ENCODE peak calls at places on chromosomes 4 and X, in ten cellular contexts. C is left lung, B is H9, T is chondrocyte, S is DND-41, W is cardiac fibroblast, I is activated B cell treated with CpG ODN at 0.5 μM for 24 hours, N is stomach, F is tibial nerve, Z is Peyer's patch. G is an unnamed sample.

GRCh38 chrX:117002981-117003380 is 540.2 kb upstream of the CT83 start:
- DNase-seq in C (no peak), B (no peak), T (no peak), S (no peak), W (no peak), I (no peak), N (no peak), F (no peak), Z (no peak), G (no peak)

GRCh38 chr4:109296545-109296944 is 5.9 kb downstream of the COL25A1 start:
- DNase-seq in C (no peak), B (no peak), T (no peak), S (no peak), W (no peak), I (no peak), N (no peak), F (no peak), Z (no peak), G (no peak)

GRCh38 chrX:19647731-19648588 is 132.7 kb upstream of the MAP3K15 start:
- DNase-seq in C (no peak), B (no peak), T (no peak), S (no peak), W (no peak), I (no peak), N (no peak), F (no peak), Z (no peak), G (no peak)

GRCh38 chr4:48490012-48490679 is at the start of gene ZAR1:
- DNase-seq in C (no peak), B (peak), T (no peak), S (no peak), W (no peak), I (peak), N (no peak), F (no peak), Z (no peak), G (peak)

GRCh38 chrX:107871136-107871535 is 45.5 kb downstream of the MID2 start:
- DNase-seq in C (no peak), B (no peak), T (no peak), S (no peak), W (no peak), I (no peak), N (no peak), F (no peak), Z (no peak), G (no peak)

GRCh38 chrX:123424546-123424945 is 240.5 kb downstream of the GRIA3 start:
- DNase-seq in C (no peak), B (no peak), T (no peak), S (no peak), W (peak), I (no peak), N (no peak), F (no peak), Z (no peak), G (no peak)

GRCh38 chr4:150199056-150199455 is 120.8 kb downstream of the DCLK2 start:
- DNase-seq in C (no peak), B (no peak), T (no peak), S (no peak), W (no peak), I (no peak), N (no peak), F (no peak), Z (no peak), G (no peak)

GRCh38 chr4:159363376-159363775 is 260.5 kb downstream of the RAPGEF2 start:
- DNase-seq in C (no peak), B (no peak), T (no peak), S (no peak), W (no peak), I (no peak), N (no peak), F (no peak), Z (no peak), G (no peak)

GRCh38 chr4:38757945-38758344 is 24.8 kb downstream of the TLR10 start:
- DNase-seq in C (no peak), B (peak), T (no peak), S (no peak), W (no peak), I (no peak), N (peak), F (no peak), Z (peak), G (no peak)

GRCh38 chr4:7772708-7773385 is 166.8 kb downstream of the AFAP1 start:
- DNase-seq in C (no peak), B (peak), T (peak), S (no peak), W (peak), I (no peak), N (peak), F (peak), Z (peak), G (no peak)

GRCh38 chr4:101221294-101221693 is 126.0 kb downstream of the PPP3CA start:
- DNase-seq in C (no peak), B (no peak), T (no peak), S (no peak), W (no peak), I (no peak), N (no peak), F (no peak), Z (no peak), G (no peak)

GRCh38 chr4:2804449-2804972 is 11.6 kb downstream of the SH3BP2 start:
- DNase-seq in C (peak), B (no peak), T (no peak), S (no peak), W (no peak), I (no peak), N (no peak), F (no peak), Z (peak), G (peak)

GRCh38 chr4:142516686-142517145 is 329.4 kb downstream of the INPP4B start:
- DNase-seq in C (no peak), B (no peak), T (no peak), S (no peak), W (peak), I (no peak), N (no peak), F (no peak), Z (no peak), G (no peak)

GRCh38 chr4:145541266-145541770 is 59.7 kb downstream of the SMAD1 start:
- DNase-seq in C (no peak), B (no peak), T (no peak), S (no peak), W (peak), I (no peak), N (no peak), F (no peak), Z (no peak), G (no peak)

GRCh38 chr4:145909331-145909730 is 29.3 kb downstream of the ZNF827 start:
- DNase-seq in C (peak), B (peak), T (no peak), S (no peak), W (peak), I (no peak), N (peak), F (no peak), Z (peak), G (peak)

GRCh38 chr4:108172780-108173598 is 4.3 kb upstream of the LEF1 start:
- DNase-seq in C (no peak), B (peak), T (no peak), S (peak), W (peak), I (peak), N (peak), F (peak), Z (peak), G (peak)

GRCh38 chr4:99180367-99181169 is 36.5 kb upstream of the ADH4 start:
- DNase-seq in C (no peak), B (no peak), T (no peak), S (no peak), W (peak), I (no peak), N (no peak), F (peak), Z (no peak), G (no peak)

GRCh38 chr4:185591679-185592141 is 56.4 kb upstream of the PDLIM3 start:
- DNase-seq in C (no peak), B (no peak), T (no peak), S (no peak), W (peak), I (no peak), N (no peak), F (no peak), Z (no peak), G (no peak)

GRCh38 chr4:151541438-151542071 is 132.6 kb downstream of the FHIP1A start:
- DNase-seq in C (no peak), B (no peak), T (no peak), S (no peak), W (peak), I (no peak), N (no peak), F (no peak), Z (no peak), G (no peak)

GRCh38 chr4:34362654-34363053 is 1881.7 kb downstream of the ARAP2 start:
- DNase-seq in C (no peak), B (no peak), T (no peak), S (no peak), W (no peak), I (no peak), N (no peak), F (no peak), Z (no peak), G (no peak)

GRCh38 chrX:100747090-100747489 is 15.2 kb upstream of the SYTL4 start:
- DNase-seq in C (no peak), B (no peak), T (no peak), S (no peak), W (peak), I (no peak), N (no peak), F (no peak), Z (no peak), G (no peak)

GRCh38 chr4:1959104-1959384 is 49.7 kb downstream of the NELFA start:
- DNase-seq in C (no peak), B (no peak), T (no peak), S (no peak), W (no peak), I (no peak), N (no peak), F (no peak), Z (no peak), G (no peak)

GRCh38 chrX:132461886-132462285 is 27.0 kb downstream of the MBNL3 start:
- DNase-seq in C (no peak), B (no peak), T (no peak), S (no peak), W (no peak), I (no peak), N (no peak), F (no peak), Z (no peak), G (no peak)

GRCh38 chr4:11503166-11503565 is 74.5 kb upstream of the HS3ST1 start:
- DNase-seq in C (no peak), B (no peak), T (no peak), S (no peak), W (no peak), I (no peak), N (peak), F (no peak), Z (peak), G (no peak)

GRCh38 chrX:50903387-50904027 is 7.0 kb upstream of the BMP15 start:
- DNase-seq in C (no peak), B (no peak), T (no peak), S (peak), W (peak), I (no peak), N (no peak), F (no peak), Z (peak), G (no peak)

GRCh38 chrX:133473451-133473850 is 58.2 kb upstream of the GPC4 start:
- DNase-seq in C (no peak), B (no peak), T (no peak), S (no peak), W (no peak), I (no peak), N (no peak), F (no peak), Z (no peak), G (no peak)

GRCh38 chrX:25810202-25810601 is 327.9 kb upstream of the MAGEB18 start:
- DNase-seq in C (no peak), B (no peak), T (no peak), S (no peak), W (peak), I (no peak), N (no peak), F (no peak), Z (no peak), G (no peak)

GRCh38 chr4:20252656-20253271 is 1.1 kb downstream of the SLIT2 start:
- DNase-seq in C (peak), B (peak), T (peak), S (no peak), W (peak), I (no peak), N (no peak), F (peak), Z (peak), G (peak)

GRCh38 chrX:9318213-9318612 is 146.6 kb upstream of the TBL1X start:
- DNase-seq in C (no peak), B (no peak), T (no peak), S (no peak), W (no peak), I (no peak), N (no peak), F (no peak), Z (no peak), G (no peak)

GRCh38 chr4:70008771-70009170 is 13.0 kb downstream of the STATH start:
- DNase-seq in C (no peak), B (no peak), T (no peak), S (no peak), W (no peak), I (no peak), N (no peak), F (no peak), Z (no peak), G (no peak)

GRCh38 chr4:98746530-98746929 is 88.1 kb upstream of the TSPAN5 start:
- DNase-seq in C (no peak), B (no peak), T (no peak), S (peak), W (no peak), I (no peak), N (no peak), F (no peak), Z (no peak), G (no peak)

GRCh38 chrX:15202458-15203177 is 67.3 kb downstream of the ASB9 start:
- DNase-seq in C (no peak), B (no peak), T (no peak), S (no peak), W (no peak), I (no peak), N (no peak), F (no peak), Z (no peak), G (no peak)

GRCh38 chr4:26248647-26249046 is 72.2 kb upstream of the RBPJ start:
- DNase-seq in C (no peak), B (no peak), T (no peak), S (no peak), W (peak), I (no peak), N (no peak), F (peak), Z (no peak), G (no peak)

GRCh38 chrX:103773445-103773844 is 3.2 kb upstream of the PLP1 start:
- DNase-seq in C (no peak), B (peak), T (no peak), S (no peak), W (no peak), I (no peak), N (no peak), F (no peak), Z (no peak), G (no peak)

GRCh38 chrX:119887721-119888425 is 7.8 kb upstream of the AKAP14 start:
- DNase-seq in C (peak), B (peak), T (peak), S (no peak), W (peak), I (peak), N (peak), F (no peak), Z (peak), G (peak)

GRCh38 chrX:71623105-71623450 is 4.8 kb upstream of the CXCR3 start:
- DNase-seq in C (no peak), B (no peak), T (no peak), S (no peak), W (no peak), I (no peak), N (no peak), F (no peak), Z (no peak), G (no peak)

DNA sequence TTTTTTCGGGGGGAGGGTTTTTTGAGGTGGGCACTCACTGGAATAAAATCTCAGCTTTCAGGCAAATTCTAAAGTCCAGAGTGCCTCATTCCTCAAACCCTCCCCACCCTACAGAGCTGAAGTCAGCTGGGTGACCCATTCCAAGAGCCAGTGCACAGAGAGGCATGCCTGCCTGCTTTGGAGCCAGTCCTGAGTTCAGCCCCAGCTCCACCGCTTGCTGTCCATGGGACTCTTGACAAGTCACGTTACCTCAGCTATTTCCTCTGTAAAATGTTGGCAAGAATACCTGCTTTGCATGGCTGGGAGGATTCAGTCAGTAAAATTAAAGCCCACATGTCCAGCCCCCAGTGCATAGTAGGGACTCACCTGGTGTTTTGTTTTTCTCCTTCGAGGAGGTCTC is 125.9 kb upstream of the PJA1 start:
- DNase-seq in C (no peak), B (no peak), T (no peak), S (no peak), W (peak), I (no peak), N (no peak), F (no peak), Z (no peak), G (no peak)
- TF ChIP-seq CTCF in C (no peak), B (no peak), T (no peak), S (no peak), W (no peak), I (no peak), N (no peak), F (no peak), Z (no peak), G (no peak)

DNA sequence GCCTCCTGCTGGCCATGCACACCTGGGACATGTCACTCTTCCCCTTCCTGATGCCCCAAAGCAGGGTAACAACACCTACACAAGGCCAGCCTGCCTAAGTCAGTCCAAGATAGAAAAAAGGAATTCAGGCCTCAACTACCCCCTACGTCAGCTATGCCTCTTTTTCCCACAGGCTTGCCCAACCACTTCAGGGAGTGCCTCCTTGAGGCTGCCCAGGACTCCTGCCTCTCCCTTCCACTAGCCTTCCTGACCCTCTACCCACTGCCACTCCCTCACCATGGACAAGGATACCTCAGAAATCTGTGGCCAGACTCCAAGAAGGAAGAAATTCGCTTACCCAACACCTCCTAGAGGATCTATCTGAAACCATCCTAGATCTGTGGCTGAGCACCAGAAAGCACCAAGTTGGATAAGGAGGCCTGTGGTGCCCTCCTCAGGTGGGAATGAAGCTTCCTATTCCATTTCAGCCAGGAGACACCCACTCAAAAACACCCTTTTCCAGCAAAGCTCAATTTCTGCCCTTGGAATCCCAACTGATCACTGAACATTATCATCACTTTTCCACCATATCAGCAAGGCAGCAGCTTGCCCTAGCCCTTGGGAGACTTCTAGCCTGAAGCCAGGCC is 1.8 kb downstream of the KDM5C start:
- DNase-seq in C (peak), B (no peak), T (no peak), S (no peak), W (peak), I (no peak), N (no peak), F (no peak), Z (no peak), G (no peak)
- TF ChIP-seq CTCF in C (no peak), B (peak), T (peak), S (no peak), W (no peak), I (no peak), N (no peak), F (no peak), Z (no peak), G (no peak)

GRCh38 chr4:42925921-42926320 is 33.4 kb downstream of the GRXCR1 start:
- DNase-seq in C (no peak), B (no peak), T (no peak), S (no peak), W (no peak), I (no peak), N (no peak), F (no peak), Z (no peak), G (no peak)
- TF ChIP-seq CTCF in C (no peak), B (no peak), T (no peak), S (no peak), W (no peak), I (no peak), N (no peak), F (no peak), Z (no peak), G (no peak)

DNA sequence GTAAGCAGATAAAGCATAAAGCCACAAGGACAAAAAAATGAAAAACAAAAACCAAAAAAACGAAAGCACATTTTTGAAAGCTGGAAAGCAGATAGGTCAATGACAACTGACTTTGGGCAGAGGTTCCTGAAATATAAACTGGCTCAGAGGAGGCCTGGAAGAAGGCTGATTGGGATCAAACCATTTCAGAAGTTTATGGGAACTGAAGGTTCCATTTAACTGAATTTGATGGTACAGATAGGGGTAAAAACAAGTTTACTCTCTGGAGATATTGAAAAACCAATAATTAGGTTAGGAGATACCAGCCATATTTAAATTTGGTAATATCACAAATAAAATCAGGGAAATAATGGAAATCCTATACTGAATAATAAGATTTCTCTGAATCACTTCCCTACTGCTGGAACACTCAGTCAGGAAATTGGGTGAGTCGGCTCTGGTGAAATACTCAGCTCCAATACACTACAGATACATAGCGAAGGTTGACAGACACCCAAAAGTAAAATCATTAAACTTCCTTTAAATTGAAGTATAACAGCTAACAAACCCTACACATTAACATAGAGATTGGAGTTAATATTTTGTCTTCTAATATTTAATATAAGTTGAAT is 1584.3 kb downstream of the STIM2 start:
- DNase-seq in C (no peak), B (no peak), T (no peak), S (no peak), W (no peak), I (no peak), N (no peak), F (no peak), Z (no peak), G (no peak)
- TF ChIP-seq CTCF in C (no peak), B (no peak), T (no peak), S (no peak), W (no peak), I (no peak), N (no peak), F (no peak), Z (no peak), G (no peak)

GRCh38 chr4:123995939-123996338 is 599.3 kb downstream of the SPRY1 start:
- DNase-seq in C (no peak), B (no peak), T (no peak), S (no peak), W (peak), I (no peak), N (no peak), F (no peak), Z (no peak), G (no peak)

GRCh38 chr4:123994917-123995316 is 598.3 kb downstream of the SPRY1 start:
- DNase-seq in C (no peak), B (no peak), T (no peak), S (no peak), W (no peak), I (no peak), N (no peak), F (no peak), Z (no peak), G (no peak)

GRCh38 chr4:123997736-123998449 is 601.3 kb downstream of the SPRY1 start:
- DNase-seq in C (no peak), B (no peak), T (no peak), S (no peak), W (no peak), I (no peak), N (no peak), F (no peak), Z (no peak), G (no peak)

GRCh38 chr4:124000233-124000632 is 603.6 kb downstream of the SPRY1 start:
- DNase-seq in C (no peak), B (no peak), T (no peak), S (no peak), W (no peak), I (no peak), N (no peak), F (no peak), Z (no peak), G (no peak)

DNA sequence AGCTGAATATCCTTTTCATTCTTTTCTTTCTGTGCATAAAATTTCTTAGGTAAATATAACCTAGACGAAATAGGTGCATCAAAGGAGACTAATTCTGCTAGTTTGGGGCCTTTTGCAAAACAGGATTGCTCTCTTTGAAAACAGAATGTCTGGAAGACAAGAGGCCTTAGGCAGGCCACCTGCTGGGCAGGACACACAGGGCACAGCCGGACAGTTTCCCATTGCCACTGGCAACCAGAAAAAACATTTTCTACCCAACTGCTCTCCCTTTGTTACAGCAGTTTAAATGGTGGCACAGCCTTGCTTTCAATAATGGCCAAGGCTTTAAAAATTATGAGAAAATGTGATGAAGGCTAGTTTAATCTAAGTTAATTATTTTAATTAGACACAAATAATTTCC is 600.5 kb downstream of the SPRY1 start:
- DNase-seq in C (no peak), B (no peak), T (no peak), S (no peak), W (no peak), I (no peak), N (no peak), F (no peak), Z (no peak), G (no peak)
- TF ChIP-seq CTCF in C (no peak), B (no peak), T (peak), S (no peak), W (no peak), I (no peak), N (no peak), F (no peak), Z (no peak), G (no peak)

G was measured in lower lobe of right lung.